ENCODE peak calls at places on chromosomes 2 and 18, in eight cellular contexts. One of them, this sample, is unnamed.

GRCh38 chr2:230671117-230671516 is 41.5 kb upstream of the CAB39 start:
- DNase-seq in psoas muscle: no peak
- DNase-seq in fibroblast of lung: peak; percentile 63
- DNase-seq in ovary: no peak
- DNase-seq in colonic mucosa: no peak
- DNase-seq in GM23338: no peak
- DNase-seq in uterus: no peak
- DNase-seq in pancreas: no peak
- DNase-seq in this sample: no peak

GRCh38 chr2:217277646-217278048 is 417.8 kb upstream of the TNP1 start:
- DNase-seq in psoas muscle: no peak
- DNase-seq in fibroblast of lung: peak; percentile 98
- DNase-seq in ovary: no peak
- DNase-seq in colonic mucosa: no peak
- DNase-seq in GM23338: no peak
- DNase-seq in uterus: no peak
- DNase-seq in pancreas: no peak
- DNase-seq in this sample: no peak

GRCh38 chr2:188122983-188123382 is 168.7 kb upstream of the GULP1 start:
- DNase-seq in psoas muscle: no peak
- DNase-seq in fibroblast of lung: no peak
- DNase-seq in ovary: no peak
- DNase-seq in colonic mucosa: no peak
- DNase-seq in GM23338: no peak
- DNase-seq in uterus: no peak
- DNase-seq in pancreas: no peak
- DNase-seq in this sample: no peak

GRCh38 chr2:238320648-238321281 is 447 bp downstream of the TRAF3IP1 start:
- DNase-seq in psoas muscle: no peak
- DNase-seq in fibroblast of lung: peak; percentile 8
- DNase-seq in ovary: peak; percentile 53
- DNase-seq in colonic mucosa: no peak
- DNase-seq in GM23338: peak; percentile 68
- DNase-seq in uterus: no peak
- DNase-seq in pancreas: peak; percentile 83
- DNase-seq in this sample: no peak

GRCh38 chr2:62208758-62209114 is 12.8 kb downstream of the B3GNT2 start:
- DNase-seq in psoas muscle: no peak
- DNase-seq in fibroblast of lung: no peak
- DNase-seq in ovary: no peak
- DNase-seq in colonic mucosa: no peak
- DNase-seq in GM23338: no peak
- DNase-seq in uterus: no peak
- DNase-seq in pancreas: no peak
- DNase-seq in this sample: no peak

GRCh38 chr2:206805922-206806607 is 40.7 kb downstream of the FASTKD2 start:
- DNase-seq in psoas muscle: no peak
- DNase-seq in fibroblast of lung: peak; percentile 25
- DNase-seq in ovary: no peak
- DNase-seq in colonic mucosa: no peak
- DNase-seq in GM23338: no peak
- DNase-seq in uterus: no peak
- DNase-seq in pancreas: no peak
- DNase-seq in this sample: no peak

GRCh38 chr2:162636206-162636728 is 202.3 kb downstream of the KCNH7 start:
- DNase-seq in psoas muscle: no peak
- DNase-seq in fibroblast of lung: no peak
- DNase-seq in ovary: no peak
- DNase-seq in colonic mucosa: no peak
- DNase-seq in GM23338: no peak
- DNase-seq in uterus: no peak
- DNase-seq in pancreas: no peak
- DNase-seq in this sample: no peak

GRCh38 chr2:129877795-129878775 is 101.4 kb upstream of the RAB6C start:
- DNase-seq in psoas muscle: peak; percentile 64
- DNase-seq in fibroblast of lung: peak; percentile 65
- DNase-seq in ovary: peak; percentile 55
- DNase-seq in colonic mucosa: peak; percentile 22
- DNase-seq in GM23338: peak; percentile 69
- DNase-seq in uterus: peak; percentile 34
- DNase-seq in pancreas: no peak
- DNase-seq in this sample: no peak

GRCh38 chr2:204863351-204863750 is 318.1 kb downstream of the PARD3B start:
- DNase-seq in psoas muscle: no peak
- DNase-seq in fibroblast of lung: no peak
- DNase-seq in ovary: no peak
- DNase-seq in colonic mucosa: no peak
- DNase-seq in GM23338: no peak
- DNase-seq in uterus: no peak
- DNase-seq in pancreas: no peak
- DNase-seq in this sample: no peak

GRCh38 chr2:231037731-231038482 is 584 bp downstream of the C2orf72 start:
- DNase-seq in psoas muscle: no peak
- DNase-seq in fibroblast of lung: no peak
- DNase-seq in ovary: no peak
- DNase-seq in colonic mucosa: no peak
- DNase-seq in GM23338: peak; percentile 26
- DNase-seq in uterus: no peak
- DNase-seq in pancreas: peak; percentile 81
- DNase-seq in this sample: no peak

GRCh38 chr18:12233378-12233777 is 20.8 kb upstream of the CIDEA start:
- DNase-seq in psoas muscle: no peak
- DNase-seq in fibroblast of lung: no peak
- DNase-seq in ovary: no peak
- DNase-seq in colonic mucosa: no peak
- DNase-seq in GM23338: no peak
- DNase-seq in uterus: no peak
- DNase-seq in pancreas: no peak
- DNase-seq in this sample: no peak

DNA sequence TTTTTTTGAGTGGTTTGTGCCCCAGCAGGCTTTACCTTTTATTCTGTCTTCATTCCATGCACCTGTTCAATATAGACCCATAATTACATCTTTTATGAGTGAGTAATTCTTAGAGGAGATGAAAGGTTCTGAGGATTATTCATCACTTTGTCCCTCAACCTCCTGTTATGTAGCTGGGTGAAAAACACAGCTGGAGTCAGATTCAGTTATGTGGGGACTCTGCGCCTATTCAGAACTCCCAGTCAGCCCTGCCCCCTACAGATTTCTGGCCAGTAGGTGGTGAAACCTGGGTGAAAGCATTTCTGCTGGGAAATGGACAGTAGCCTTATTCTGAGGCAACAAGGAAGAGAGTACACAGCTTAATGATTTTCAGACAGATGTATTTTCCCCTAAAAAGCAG is 107.8 kb downstream of the MGAT5 start:
- DNase-seq in psoas muscle: no peak
- DNase-seq in fibroblast of lung: no peak
- DNase-seq in ovary: no peak
- DNase-seq in colonic mucosa: peak; percentile 35
- DNase-seq in GM23338: no peak
- DNase-seq in uterus: no peak
- DNase-seq in pancreas: no peak
- DNase-seq in this sample: no peak
- H3K27ac ChIP-seq in psoas muscle: no peak overlapping the region
- H3K27ac ChIP-seq in fibroblast of lung: no peak overlapping the region
- H3K27ac ChIP-seq in ovary: no peak overlapping the region
- H3K27ac ChIP-seq in colonic mucosa: no peak overlapping the region
- H3K27ac ChIP-seq in GM23338: no peak overlapping the region
- H3K27ac ChIP-seq in uterus: no peak overlapping the region
- H3K27ac ChIP-seq in pancreas: no peak overlapping the region
- H3K27ac ChIP-seq in this sample: no peak overlapping the region

DNA sequence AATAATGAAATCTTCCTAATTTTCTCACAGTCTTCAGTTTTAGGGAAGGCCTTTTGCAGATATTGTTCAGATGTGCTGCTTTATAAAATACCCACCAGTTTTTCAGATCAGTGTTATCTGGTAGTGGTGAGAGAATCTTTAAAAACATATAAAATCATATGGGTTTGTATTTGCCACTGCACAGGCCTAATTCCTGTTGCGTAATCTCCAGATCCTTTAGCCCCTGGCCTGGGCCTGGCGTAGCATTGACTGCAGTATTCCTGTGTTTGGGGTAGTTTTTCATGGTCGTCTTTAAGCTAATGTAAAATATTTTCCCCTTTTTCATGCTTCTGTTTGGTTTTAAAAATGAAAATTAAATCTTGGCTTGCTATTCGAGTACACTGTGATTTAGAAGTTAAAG is 43.2 kb downstream of the TSHZ1 start:
- DNase-seq in psoas muscle: no peak
- DNase-seq in fibroblast of lung: peak; percentile 59
- DNase-seq in ovary: no peak
- DNase-seq in colonic mucosa: no peak
- DNase-seq in GM23338: no peak
- DNase-seq in uterus: no peak
- DNase-seq in pancreas: no peak
- DNase-seq in this sample: no peak
- TF ChIP-seq CTCF in psoas muscle: no peak
- TF ChIP-seq CTCF in fibroblast of lung: no peak
- TF ChIP-seq CTCF in ovary: no peak
- TF ChIP-seq CTCF in colonic mucosa: no peak
- TF ChIP-seq CTCF in GM23338: no peak
- TF ChIP-seq CTCF in uterus: no peak
- TF ChIP-seq CTCF in pancreas: no peak
- TF ChIP-seq CTCF in this sample: no peak

DNA sequence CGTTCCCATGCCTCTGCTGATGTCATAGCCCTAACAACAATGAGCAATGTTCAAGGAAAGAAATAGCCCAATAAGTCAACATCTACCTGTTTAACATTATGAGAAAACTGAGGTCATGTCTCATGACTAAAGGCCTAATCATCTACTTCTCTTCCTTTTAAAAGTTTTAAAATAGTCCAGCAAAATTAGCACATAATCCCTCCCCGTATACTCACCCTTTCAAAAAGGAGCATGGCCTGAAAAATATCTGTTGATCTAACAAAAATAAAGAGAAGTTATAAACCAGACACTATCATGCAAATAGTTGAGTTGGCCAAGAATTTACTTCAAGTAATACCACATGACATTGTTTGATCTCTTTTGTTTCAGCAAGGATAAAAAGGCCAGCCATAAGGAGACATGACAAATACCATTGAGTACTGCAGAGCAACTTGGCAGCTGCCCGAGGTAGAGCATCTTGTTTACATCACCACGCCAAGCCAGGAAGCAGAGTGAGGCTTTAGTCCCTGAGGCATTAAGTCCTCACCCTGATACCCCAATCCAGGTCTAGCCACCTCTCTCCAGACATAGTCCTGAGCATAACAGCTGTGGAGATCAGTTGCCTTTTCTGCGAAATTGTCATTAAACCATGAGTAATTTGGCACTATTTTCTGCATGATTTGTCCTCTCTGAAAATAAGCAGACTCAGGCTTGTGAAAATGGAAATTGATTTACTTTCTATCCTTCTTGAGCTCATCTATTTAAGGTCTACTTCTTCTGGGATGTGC is 137.4 kb upstream of the ETAA1 start:
- DNase-seq in psoas muscle: no peak
- DNase-seq in fibroblast of lung: peak; percentile 81
- DNase-seq in ovary: peak; percentile 19
- DNase-seq in colonic mucosa: peak; percentile 35
- DNase-seq in GM23338: peak; percentile 40
- DNase-seq in uterus: peak; percentile 74
- DNase-seq in pancreas: no peak
- DNase-seq in this sample: no peak
- H3K4me1 ChIP-seq in psoas muscle: peaks cover 10% of the 10 kb centered on the region
- H3K4me1 ChIP-seq in fibroblast of lung: no peaks in the 10 kb centered on the region
- H3K4me1 ChIP-seq in ovary: peaks cover 3% of the 10 kb centered on the region
- H3K4me1 ChIP-seq in colonic mucosa: no peaks in the 10 kb centered on the region
- H3K4me1 ChIP-seq in GM23338: no peaks in the 10 kb centered on the region
- H3K4me1 ChIP-seq in uterus: peaks cover 22% of the 10 kb centered on the region
- H3K4me1 ChIP-seq in pancreas: no peaks in the 10 kb centered on the region
- H3K4me1 ChIP-seq in this sample: no peaks in the 10 kb centered on the region

GRCh38 chr18:57241869-57242268 is 95.0 kb downstream of the BOD1L2 start:
- DNase-seq in psoas muscle: no peak
- DNase-seq in fibroblast of lung: no peak
- DNase-seq in ovary: no peak
- DNase-seq in colonic mucosa: no peak
- DNase-seq in GM23338: no peak
- DNase-seq in uterus: no peak
- DNase-seq in pancreas: no peak
- DNase-seq in this sample: no peak
- H3K27ac ChIP-seq in psoas muscle: no peak overlapping the region
- H3K27ac ChIP-seq in fibroblast of lung: no peak overlapping the region
- H3K27ac ChIP-seq in ovary: no peak overlapping the region
- H3K27ac ChIP-seq in colonic mucosa: no peak overlapping the region
- H3K27ac ChIP-seq in GM23338: no peak overlapping the region
- H3K27ac ChIP-seq in uterus: no peak overlapping the region
- H3K27ac ChIP-seq in pancreas: no peak overlapping the region
- H3K27ac ChIP-seq in this sample: no peak overlapping the region

GRCh38 chr2:189179607-189179979 is at the start of gene COL5A2:
- DNase-seq in psoas muscle: peak; percentile 56
- DNase-seq in fibroblast of lung: peak; percentile 95
- DNase-seq in ovary: peak; percentile 52
- DNase-seq in colonic mucosa: peak; percentile 38
- DNase-seq in GM23338: peak; percentile 55
- DNase-seq in uterus: peak; percentile 57
- DNase-seq in pancreas: no peak
- DNase-seq in this sample: no peak

GRCh38 chr2:189177441-189177840 is 2.1 kb downstream of the COL5A2 start:
- DNase-seq in psoas muscle: no peak
- DNase-seq in fibroblast of lung: no peak
- DNase-seq in ovary: no peak
- DNase-seq in colonic mucosa: no peak
- DNase-seq in GM23338: no peak
- DNase-seq in uterus: no peak
- DNase-seq in pancreas: no peak
- DNase-seq in this sample: no peak

GRCh38 chr2:189178726-189179606 is 595 bp downstream of the COL5A2 start:
- DNase-seq in psoas muscle: peak; percentile 48
- DNase-seq in fibroblast of lung: peak; percentile 87
- DNase-seq in ovary: peak; percentile 28
- DNase-seq in colonic mucosa: no peak
- DNase-seq in GM23338: peak; percentile 46
- DNase-seq in uterus: no peak
- DNase-seq in pancreas: no peak
- DNase-seq in this sample: no peak

GRCh38 chr2:189175869-189176431 is 3.6 kb downstream of the COL5A2 start:
- DNase-seq in psoas muscle: no peak
- DNase-seq in fibroblast of lung: peak; percentile 45
- DNase-seq in ovary: no peak
- DNase-seq in colonic mucosa: no peak
- DNase-seq in GM23338: no peak
- DNase-seq in uterus: no peak
- DNase-seq in pancreas: no peak
- DNase-seq in this sample: no peak

DNA sequence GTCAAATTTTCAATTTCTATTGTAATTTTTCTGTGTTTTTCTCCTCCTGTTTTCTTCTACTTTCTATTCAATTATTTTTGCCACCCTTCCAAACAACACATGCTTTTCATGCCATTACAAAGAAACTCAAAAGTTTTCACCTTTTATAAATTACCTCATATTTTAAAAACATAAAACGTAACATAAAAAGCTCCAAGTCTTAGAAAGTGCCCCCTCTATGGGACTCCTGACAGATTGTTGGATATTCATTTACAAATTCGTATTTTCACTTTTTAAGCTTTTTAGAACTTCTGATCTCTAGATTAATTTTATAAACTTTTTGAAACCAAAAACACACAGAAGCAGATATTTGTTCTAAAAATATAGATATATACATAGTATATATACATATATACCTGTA is 1.6 kb downstream of the COL5A2 start:
- DNase-seq in psoas muscle: no peak
- DNase-seq in fibroblast of lung: peak; percentile 68
- DNase-seq in ovary: no peak
- DNase-seq in colonic mucosa: no peak
- DNase-seq in GM23338: no peak
- DNase-seq in uterus: no peak
- DNase-seq in pancreas: no peak
- DNase-seq in this sample: no peak
- TF ChIP-seq CTCF in psoas muscle: peak; percentile 17
- TF ChIP-seq CTCF in fibroblast of lung: peak; percentile 22
- TF ChIP-seq CTCF in ovary: no peak
- TF ChIP-seq CTCF in colonic mucosa: no peak
- TF ChIP-seq CTCF in GM23338: no peak
- TF ChIP-seq CTCF in uterus: peak; percentile 24
- TF ChIP-seq CTCF in pancreas: no peak
- TF ChIP-seq CTCF in this sample: no peak

This sample was measured in lower lobe of right lung.